ENCODE peak calls at places on chromosomes 1 and 21, in five cellular contexts. T is transverse colon, C is IMR-90, E is neural progenitor cell, R is HCT116. L is an unnamed sample.

GRCh38 chr21:28485301-28486022 is 507.2 kb downstream of the LTN1 start:
- DNase-seq in T (no peak), C (peak; percentile 80), E (no peak), R (no peak), L (no peak)

GRCh38 chr1:86906419-86906818 is 7.5 kb downstream of the SELENOF start:
- DNase-seq in T (peak; percentile 13), C (no peak), E (no peak), R (no peak), L (no peak)

GRCh38 chr1:105608713-105609112 is 1447.8 kb upstream of the PRMT6 start:
- DNase-seq in T (no peak), C (no peak), E (no peak), R (no peak), L (peak; percentile 20)

GRCh38 chr1:114342376-114342775 is 168.6 kb downstream of the TRIM33 start:
- DNase-seq in T (peak; percentile 43), C (no peak), E (no peak), R (no peak), L (peak; percentile 88)

GRCh38 chr1:245987222-245987545 is 519.9 kb downstream of the SMYD3 start:
- DNase-seq in T (no peak), C (no peak), E (no peak), R (no peak), L (peak; percentile 70)

GRCh38 chr1:109595540-109595939 is 23.9 kb downstream of the GNAT2 start:
- DNase-seq in T (no peak), C (peak; percentile 55), E (no peak), R (no peak), L (no peak)

GRCh38 chr1:59498640-59499039 is 201.7 kb downstream of the FGGY start:
- DNase-seq in T (no peak), C (no peak), E (no peak), R (no peak), L (peak; percentile 72)

GRCh38 chr1:226979115-226979516 is 39.0 kb downstream of the COQ8A start:
- DNase-seq in T (no peak), C (no peak), E (no peak), R (no peak), L (no peak)

GRCh38 chr1:174068000-174068399 is 45.8 kb upstream of the RC3H1 start:
- DNase-seq in T (no peak), C (peak; percentile 41), E (no peak), R (no peak), L (peak; percentile 40)

GRCh38 chr1:117897551-117897950 is 31.9 kb downstream of the GDAP2 start:
- DNase-seq in T (no peak), C (peak; percentile 50), E (no peak), R (no peak), L (no peak)

GRCh38 chr1:47972864-47973437 is 24.2 kb downstream of the TRABD2B start:
- DNase-seq in T (no peak), C (no peak), E (peak; percentile 27), R (no peak), L (peak; percentile 36)

GRCh38 chr1:102970496-102971078 is 137.7 kb downstream of the COL11A1 start:
- DNase-seq in T (no peak), C (peak; percentile 75), E (peak; percentile 86), R (peak; percentile 51), L (peak; percentile 27)

GRCh38 chr1:81304187-81304586 is 496.5 kb upstream of the ADGRL2 start:
- DNase-seq in T (no peak), C (peak; percentile 51), E (no peak), R (no peak), L (no peak)
- H3K27ac ChIP-seq in T (no peak overlapping the region), C (no peak overlapping the region), E (no peak overlapping the region), R (no peak overlapping the region), L (no peak overlapping the region)

GRCh38 chr21:45862544-45863207 is 118.9 kb upstream of the COL6A1 start:
- DNase-seq in T (no peak), C (no peak), E (no peak), R (no peak), L (no peak)
- H3K9me3 ChIP-seq in T (no peaks in the 10 kb centered on the region), C (no peaks in the 10 kb centered on the region), E (no peaks in the 10 kb centered on the region), R (no peaks in the 10 kb centered on the region), L (no peaks in the 10 kb centered on the region)

GRCh38 chr1:92803140-92803887 is 18.4 kb upstream of the EVI5 start:
- DNase-seq in T (no peak), C (no peak), E (no peak), R (no peak), L (no peak)

GRCh38 chr1:92804721-92805169 is 19.8 kb upstream of the EVI5 start:
- DNase-seq in T (peak; percentile 79), C (peak; percentile 99), E (peak; percentile 23), R (peak; percentile 73), L (peak; percentile 46)

GRCh38 chr1:92808353-92808752 is 23.4 kb upstream of the EVI5 start:
- DNase-seq in T (no peak), C (no peak), E (no peak), R (no peak), L (no peak)

GRCh38 chr1:92805216-92805615 is 20.3 kb upstream of the EVI5 start:
- DNase-seq in T (no peak), C (peak; percentile 26), E (no peak), R (no peak), L (no peak)
- H3K27ac ChIP-seq in T (peak overlapping the region; percentile 42), C (peak overlapping the region; percentile 85), E (no peak overlapping the region), R (peak overlapping the region; percentile 36), L (no peak overlapping the region)

DNA sequence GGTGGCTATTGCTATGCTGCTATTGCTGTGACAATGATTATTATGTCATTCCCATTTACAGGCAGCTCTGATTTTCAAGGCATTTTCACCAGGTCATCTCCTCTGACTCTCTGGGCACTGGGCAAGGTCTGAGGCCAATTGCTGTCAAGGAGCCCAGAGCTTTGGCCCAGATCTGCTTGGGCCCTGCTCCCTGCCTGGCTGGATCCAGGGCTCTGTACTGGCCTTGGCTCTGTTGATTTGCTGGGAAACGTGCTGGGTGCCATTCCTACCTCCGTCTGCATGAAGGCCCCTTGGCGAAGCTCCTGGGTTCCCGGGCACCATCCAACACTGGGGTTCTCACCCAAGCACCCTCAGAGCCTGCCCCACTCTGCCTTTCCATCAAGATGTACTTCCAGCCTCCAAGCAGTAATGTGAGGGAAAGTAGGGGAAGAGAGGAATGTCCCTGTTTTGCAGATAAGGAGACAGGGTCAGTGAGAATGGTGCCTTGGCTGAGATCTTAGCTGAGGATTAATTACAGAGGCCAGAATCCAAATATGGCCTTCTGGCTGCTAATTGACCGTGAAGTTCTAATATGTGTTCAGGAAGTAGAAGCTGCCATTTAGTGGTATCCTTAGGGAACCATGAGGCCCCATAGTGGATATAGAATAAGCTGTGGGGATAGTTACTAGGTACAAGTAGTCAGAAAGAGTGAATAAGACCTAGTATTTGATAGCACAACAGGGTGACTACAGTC is 63.9 kb downstream of the HTR6 start:
- DNase-seq in T (no peak), C (no peak), E (no peak), R (no peak), L (peak; percentile 52)
- H3K9me3 ChIP-seq in T (peaks cover 6% of the 10 kb centered on the region), C (peaks cover 7% of the 10 kb centered on the region), E (peaks cover 2% of the 10 kb centered on the region), R (peaks cover 10% of the 10 kb centered on the region), L (peaks cover 7% of the 10 kb centered on the region)

DNA sequence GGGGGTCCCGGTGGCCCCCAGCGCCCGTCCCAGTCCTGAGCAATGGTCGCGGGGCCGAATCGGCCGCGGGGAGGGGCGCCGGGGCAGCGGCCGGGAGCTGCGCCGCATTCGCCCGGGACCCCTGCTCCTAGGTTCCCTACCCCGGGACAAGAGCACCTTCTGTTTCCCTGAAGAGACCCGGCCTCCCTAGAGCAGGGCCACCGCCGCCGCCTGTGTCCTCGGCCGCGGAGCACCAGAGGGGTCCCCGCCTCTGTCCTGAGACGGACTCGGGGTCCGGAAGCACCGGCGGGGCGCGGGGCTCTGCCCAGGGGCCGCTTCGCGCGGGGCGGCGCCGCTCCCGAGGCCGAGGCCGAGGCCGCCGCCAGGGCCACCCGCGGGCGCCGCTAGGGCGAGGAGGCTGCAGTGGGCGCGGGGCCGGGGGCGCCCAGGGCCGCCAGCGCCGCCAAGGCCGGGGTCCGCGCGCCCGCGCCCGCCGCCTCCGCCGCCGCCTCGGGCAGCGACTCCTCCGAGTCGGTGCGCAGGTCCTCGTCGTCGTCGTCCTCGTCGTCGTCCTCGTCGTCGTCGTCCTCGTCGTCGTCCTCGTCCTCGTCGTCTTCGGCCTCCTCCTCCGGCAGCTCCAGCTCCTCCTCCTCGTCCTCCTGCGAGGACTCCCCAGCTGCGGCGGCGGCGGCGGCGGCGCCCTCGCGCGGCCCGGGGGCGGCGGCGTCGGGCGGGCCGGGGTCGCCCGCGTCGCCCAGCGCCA is 157.7 kb downstream of the CASZ1 start:
- DNase-seq in T (no peak), C (no peak), E (peak; percentile 73), R (no peak), L (no peak)
- H3K27ac ChIP-seq in T (peak overlapping the region; percentile 70), C (no peak overlapping the region), E (no peak overlapping the region), R (no peak overlapping the region), L (no peak overlapping the region)

DNA sequence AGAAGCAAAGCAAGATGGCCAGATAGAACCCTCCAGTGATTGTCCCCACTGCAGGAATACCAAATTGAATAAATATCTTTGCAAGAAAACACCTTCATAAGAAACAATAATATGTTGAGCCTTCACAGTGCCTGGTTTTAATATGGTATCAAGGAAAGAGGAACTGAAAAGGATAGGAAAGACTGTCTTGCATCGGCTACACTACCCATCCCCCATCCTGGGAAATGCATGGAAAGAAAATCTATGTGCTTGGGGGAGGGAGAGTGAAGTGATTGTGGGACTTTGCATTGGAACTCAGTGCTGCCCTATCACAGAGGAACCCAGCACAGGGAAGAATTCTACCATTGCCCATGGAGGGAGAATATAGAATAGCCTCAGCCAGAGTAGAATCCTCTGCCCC is 28.6 kb upstream of the AK5 start:
- DNase-seq in T (no peak), C (no peak), E (no peak), R (no peak), L (no peak)
- H3K9me3 ChIP-seq in T (peaks cover 25% of the 10 kb centered on the region), C (peaks cover 11% of the 10 kb centered on the region), E (peaks cover 16% of the 10 kb centered on the region), R (no peaks in the 10 kb centered on the region), L (peaks cover 13% of the 10 kb centered on the region)

DNA sequence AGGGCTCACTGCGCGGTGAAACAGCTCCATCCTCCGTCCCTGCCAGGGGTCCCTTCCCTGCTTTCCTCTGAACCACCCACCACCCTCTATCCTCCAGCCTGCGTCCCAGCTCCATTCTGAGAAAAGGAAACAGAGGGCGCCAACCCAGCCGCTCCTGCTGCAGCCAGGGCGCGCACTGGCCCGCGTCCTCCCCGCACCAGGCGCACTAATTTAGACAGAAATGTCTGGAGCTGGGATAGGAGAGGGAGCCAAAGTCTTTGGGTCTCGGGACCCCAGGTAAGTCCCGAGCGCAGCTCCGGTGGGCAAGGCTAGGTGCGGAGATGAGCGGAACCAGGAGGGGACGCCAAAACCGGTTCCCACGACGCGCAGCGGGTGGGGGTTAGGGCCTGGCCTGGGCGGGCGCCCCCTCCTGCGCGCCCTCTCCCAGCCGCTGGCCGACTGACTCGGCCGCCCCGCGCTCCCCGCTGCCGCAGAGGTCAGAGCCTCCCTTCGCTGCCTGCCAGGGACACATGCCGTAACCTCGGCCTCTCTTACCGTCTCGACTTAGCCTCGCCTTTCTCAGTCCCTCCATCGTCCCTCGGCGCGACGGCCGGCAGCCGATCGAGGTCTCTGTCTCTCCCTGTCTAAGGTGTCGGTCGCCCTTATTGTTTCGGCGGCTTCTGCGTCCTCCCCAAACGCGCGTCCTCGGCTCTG is 2.0 kb downstream of the CAMK2N1 start:
- DNase-seq in T (peak; percentile 32), C (peak; percentile 22), E (peak; percentile 72), R (no peak), L (no peak)
- H3K27ac ChIP-seq in T (peak overlapping the region; percentile 91), C (peak overlapping the region; percentile 100), E (no peak overlapping the region), R (peak overlapping the region; percentile 85), L (no peak overlapping the region)

GRCh38 chr1:2317230-2318065 is 73.9 kb downstream of the MORN1 start:
- DNase-seq in T (no peak), C (no peak), E (no peak), R (no peak), L (no peak)

GRCh38 chr1:2320001-2320400 is 71.4 kb downstream of the MORN1 start:
- DNase-seq in T (no peak), C (no peak), E (no peak), R (no peak), L (no peak)

GRCh38 chr1:2316451-2316940 is 74.9 kb downstream of the MORN1 start:
- DNase-seq in T (no peak), C (peak; percentile 47), E (no peak), R (no peak), L (no peak)

GRCh38 chr1:2319291-2319690 is 72.1 kb downstream of the MORN1 start:
- DNase-seq in T (no peak), C (no peak), E (no peak), R (no peak), L (no peak)

GRCh38 chr1:2318294-2319278 is 72.8 kb downstream of the MORN1 start:
- DNase-seq in T (no peak), C (no peak), E (no peak), R (no peak), L (peak; percentile 62)
- H3K9me3 ChIP-seq in T (no peaks in the 10 kb centered on the region), C (no peaks in the 10 kb centered on the region), E (no peaks in the 10 kb centered on the region), R (no peaks in the 10 kb centered on the region), L (no peaks in the 10 kb centered on the region)

L was measured in SJCRH30.